ENCODE peak calls at places on chromosomes 1 and 21, in four cellular contexts. One of them, this sample, is unnamed.

GRCh38 chr1:97677702-97678101 is 243.1 kb downstream of the DPYD start:
- DNase-seq in CD8-positive, alpha-beta T cell: no peak
- DNase-seq in GM23338: no peak
- DNase-seq in body of pancreas: no peak
- DNase-seq in this sample: no peak

GRCh38 chr21:19340954-19341353 is 937.4 kb upstream of the TMPRSS15 start:
- DNase-seq in CD8-positive, alpha-beta T cell: no peak
- DNase-seq in GM23338: no peak
- DNase-seq in body of pancreas: no peak
- DNase-seq in this sample: no peak

GRCh38 chr1:109757936-109758786 is 5.6 kb downstream of the EPS8L3 start:
- DNase-seq in CD8-positive, alpha-beta T cell: no peak
- DNase-seq in GM23338: no peak
- DNase-seq in body of pancreas: no peak
- DNase-seq in this sample: no peak

GRCh38 chr1:92953491-92953890 is 7.8 kb downstream of the DIPK1A start:
- DNase-seq in CD8-positive, alpha-beta T cell: peak
- DNase-seq in GM23338: no peak
- DNase-seq in body of pancreas: no peak
- DNase-seq in this sample: no peak

GRCh38 chr1:19400189-19400588 is 85.2 kb downstream of the CAPZB start:
- DNase-seq in CD8-positive, alpha-beta T cell: no peak
- DNase-seq in GM23338: no peak
- DNase-seq in body of pancreas: no peak
- DNase-seq in this sample: peak

GRCh38 chr1:183827801-183828200 is 22.9 kb downstream of the RGL1 start:
- DNase-seq in CD8-positive, alpha-beta T cell: no peak
- DNase-seq in GM23338: no peak
- DNase-seq in body of pancreas: no peak
- DNase-seq in this sample: no peak

GRCh38 chr1:109793486-109794318 is 30.0 kb upstream of the EPS8L3 start:
- DNase-seq in CD8-positive, alpha-beta T cell: peak
- DNase-seq in GM23338: peak
- DNase-seq in body of pancreas: peak
- DNase-seq in this sample: no peak

GRCh38 chr1:84724128-84724860 is 34.0 kb upstream of the SSX2IP start:
- DNase-seq in CD8-positive, alpha-beta T cell: peak
- DNase-seq in GM23338: peak
- DNase-seq in body of pancreas: peak
- DNase-seq in this sample: no peak

GRCh38 chr1:9603307-9603706 is 14.6 kb downstream of the TMEM201 start:
- DNase-seq in CD8-positive, alpha-beta T cell: no peak
- DNase-seq in GM23338: no peak
- DNase-seq in body of pancreas: no peak
- DNase-seq in this sample: no peak

GRCh38 chr1:26022404-26022779 is 817 bp downstream of the EXTL1 start:
- DNase-seq in CD8-positive, alpha-beta T cell: no peak
- DNase-seq in GM23338: no peak
- DNase-seq in body of pancreas: no peak
- DNase-seq in this sample: no peak

GRCh38 chr1:33050221-33051076 is 13.8 kb upstream of the AK2 start:
- DNase-seq in CD8-positive, alpha-beta T cell: no peak
- DNase-seq in GM23338: peak
- DNase-seq in body of pancreas: no peak
- DNase-seq in this sample: no peak

GRCh38 chr1:32538887-32539583 is at the start of gene ZBTB8A:
- DNase-seq in CD8-positive, alpha-beta T cell: no peak
- DNase-seq in GM23338: peak
- DNase-seq in body of pancreas: peak
- DNase-seq in this sample: peak

GRCh38 chr1:30414086-30414850 is 309.1 kb downstream of the MATN1 start:
- DNase-seq in CD8-positive, alpha-beta T cell: no peak
- DNase-seq in GM23338: no peak
- DNase-seq in body of pancreas: no peak
- DNase-seq in this sample: no peak

GRCh38 chr21:40173833-40174232 is 306.6 kb downstream of the PCP4 start:
- DNase-seq in CD8-positive, alpha-beta T cell: no peak
- DNase-seq in GM23338: peak
- DNase-seq in body of pancreas: no peak
- DNase-seq in this sample: no peak

GRCh38 chr1:186094170-186094569 is 280.9 kb downstream of the TPR start:
- DNase-seq in CD8-positive, alpha-beta T cell: no peak
- DNase-seq in GM23338: no peak
- DNase-seq in body of pancreas: no peak
- DNase-seq in this sample: no peak

GRCh38 chr1:71465093-71465492 is 384.3 kb upstream of the ZRANB2 start:
- DNase-seq in CD8-positive, alpha-beta T cell: no peak
- DNase-seq in GM23338: no peak
- DNase-seq in body of pancreas: no peak
- DNase-seq in this sample: no peak

GRCh38 chr1:69743146-69743545 is 175.4 kb downstream of the LRRC7 start:
- DNase-seq in CD8-positive, alpha-beta T cell: no peak
- DNase-seq in GM23338: no peak
- DNase-seq in body of pancreas: no peak
- DNase-seq in this sample: no peak

GRCh38 chr1:236165238-236165981 is 23.1 kb downstream of the GPR137B start:
- DNase-seq in CD8-positive, alpha-beta T cell: no peak
- DNase-seq in GM23338: no peak
- DNase-seq in body of pancreas: no peak
- DNase-seq in this sample: no peak

GRCh38 chr1:185487943-185488342 is 170.9 kb upstream of the IVNS1ABP start:
- DNase-seq in CD8-positive, alpha-beta T cell: no peak
- DNase-seq in GM23338: no peak
- DNase-seq in body of pancreas: no peak
- DNase-seq in this sample: no peak

GRCh38 chr1:43435146-43436145 is 18.3 kb downstream of the HYI start:
- DNase-seq in CD8-positive, alpha-beta T cell: no peak
- DNase-seq in GM23338: peak
- DNase-seq in body of pancreas: no peak
- DNase-seq in this sample: no peak

GRCh38 chr1:93238425-93238824 is 57.9 kb downstream of the CCDC18 start:
- DNase-seq in CD8-positive, alpha-beta T cell: no peak
- DNase-seq in GM23338: no peak
- DNase-seq in body of pancreas: no peak
- DNase-seq in this sample: no peak

GRCh38 chr1:243507001-243507671 is 251.3 kb downstream of the SDCCAG8 start:
- DNase-seq in CD8-positive, alpha-beta T cell: no peak
- DNase-seq in GM23338: no peak
- DNase-seq in body of pancreas: no peak
- DNase-seq in this sample: no peak

GRCh38 chr1:37732111-37732780 is 32.7 kb downstream of the EPHA10 start:
- DNase-seq in CD8-positive, alpha-beta T cell: no peak
- DNase-seq in GM23338: no peak
- DNase-seq in body of pancreas: peak
- DNase-seq in this sample: no peak

GRCh38 chr1:9429369-9429766 is 109.9 kb upstream of the SLC25A33 start:
- DNase-seq in CD8-positive, alpha-beta T cell: no peak
- DNase-seq in GM23338: no peak
- DNase-seq in body of pancreas: no peak
- DNase-seq in this sample: no peak

GRCh38 chr21:35697321-35697808 is 363.0 kb downstream of the SETD4 start:
- DNase-seq in CD8-positive, alpha-beta T cell: peak
- DNase-seq in GM23338: no peak
- DNase-seq in body of pancreas: peak
- DNase-seq in this sample: peak

GRCh38 chr1:204756349-204756748 is 70.8 kb upstream of the LRRN2 start:
- DNase-seq in CD8-positive, alpha-beta T cell: no peak
- DNase-seq in GM23338: no peak
- DNase-seq in body of pancreas: no peak
- DNase-seq in this sample: no peak

GRCh38 chr1:118396824-118397530 is 211.9 kb upstream of the SPAG17 start:
- DNase-seq in CD8-positive, alpha-beta T cell: no peak
- DNase-seq in GM23338: no peak
- DNase-seq in body of pancreas: peak
- DNase-seq in this sample: no peak

GRCh38 chr1:228059536-228060457 is 22.7 kb upstream of the ARF1 start:
- DNase-seq in CD8-positive, alpha-beta T cell: peak
- DNase-seq in GM23338: peak
- DNase-seq in body of pancreas: peak
- DNase-seq in this sample: peak

GRCh38 chr21:26124421-26124833 is 46.1 kb downstream of the APP start:
- DNase-seq in CD8-positive, alpha-beta T cell: no peak
- DNase-seq in GM23338: no peak
- DNase-seq in body of pancreas: no peak
- DNase-seq in this sample: no peak

GRCh38 chr21:26127073-26127814 is 43.3 kb downstream of the APP start:
- DNase-seq in CD8-positive, alpha-beta T cell: no peak
- DNase-seq in GM23338: no peak
- DNase-seq in body of pancreas: no peak
- DNase-seq in this sample: no peak

GRCh38 chr21:26124896-26125295 is 45.7 kb downstream of the APP start:
- DNase-seq in CD8-positive, alpha-beta T cell: no peak
- DNase-seq in GM23338: no peak
- DNase-seq in body of pancreas: peak
- DNase-seq in this sample: no peak

GRCh38 chr21:26125433-26126167 is 45.0 kb downstream of the APP start:
- DNase-seq in CD8-positive, alpha-beta T cell: no peak
- DNase-seq in GM23338: no peak
- DNase-seq in body of pancreas: no peak
- DNase-seq in this sample: no peak

DNA sequence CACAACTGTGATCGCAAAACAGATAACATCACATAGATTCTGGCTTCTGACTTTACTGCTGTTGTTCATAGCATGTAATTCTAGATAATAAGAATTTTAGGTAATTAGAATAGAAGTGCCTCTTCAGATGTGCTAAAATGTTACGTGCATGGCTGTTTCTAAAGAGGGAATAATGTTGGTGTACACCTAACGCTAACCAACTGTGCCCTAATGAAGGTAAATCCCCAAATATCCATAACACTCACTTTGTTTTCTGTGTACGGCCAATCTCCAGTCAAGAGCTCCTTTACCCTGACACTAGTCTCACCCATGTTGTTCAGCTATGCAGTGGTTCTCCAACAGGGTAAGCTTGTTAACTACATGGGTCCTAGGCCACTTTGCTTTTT is 44.4 kb downstream of the APP start:
- DNase-seq in CD8-positive, alpha-beta T cell: no peak
- DNase-seq in GM23338: no peak
- DNase-seq in body of pancreas: no peak
- DNase-seq in this sample: no peak
- H3K4me3 ChIP-seq in CD8-positive, alpha-beta T cell: no peak
- H3K4me3 ChIP-seq in GM23338: peak
- H3K4me3 ChIP-seq in body of pancreas: no peak
- H3K4me3 ChIP-seq in this sample: no peak

GRCh38 chr1:181129771-181130606 is 41.5 kb downstream of the IER5 start:
- DNase-seq in CD8-positive, alpha-beta T cell: no peak
- DNase-seq in GM23338: no peak
- DNase-seq in body of pancreas: no peak
- DNase-seq in this sample: no peak

GRCh38 chr1:181126289-181126688 is 37.8 kb downstream of the IER5 start:
- DNase-seq in CD8-positive, alpha-beta T cell: no peak
- DNase-seq in GM23338: no peak
- DNase-seq in body of pancreas: no peak
- DNase-seq in this sample: no peak

GRCh38 chr1:181128592-181129497 is 40.3 kb downstream of the IER5 start:
- DNase-seq in CD8-positive, alpha-beta T cell: no peak
- DNase-seq in GM23338: peak
- DNase-seq in body of pancreas: no peak
- DNase-seq in this sample: no peak

GRCh38 chr1:181126871-181127587 is 38.5 kb downstream of the IER5 start:
- DNase-seq in CD8-positive, alpha-beta T cell: no peak
- DNase-seq in GM23338: no peak
- DNase-seq in body of pancreas: peak
- DNase-seq in this sample: no peak

DNA sequence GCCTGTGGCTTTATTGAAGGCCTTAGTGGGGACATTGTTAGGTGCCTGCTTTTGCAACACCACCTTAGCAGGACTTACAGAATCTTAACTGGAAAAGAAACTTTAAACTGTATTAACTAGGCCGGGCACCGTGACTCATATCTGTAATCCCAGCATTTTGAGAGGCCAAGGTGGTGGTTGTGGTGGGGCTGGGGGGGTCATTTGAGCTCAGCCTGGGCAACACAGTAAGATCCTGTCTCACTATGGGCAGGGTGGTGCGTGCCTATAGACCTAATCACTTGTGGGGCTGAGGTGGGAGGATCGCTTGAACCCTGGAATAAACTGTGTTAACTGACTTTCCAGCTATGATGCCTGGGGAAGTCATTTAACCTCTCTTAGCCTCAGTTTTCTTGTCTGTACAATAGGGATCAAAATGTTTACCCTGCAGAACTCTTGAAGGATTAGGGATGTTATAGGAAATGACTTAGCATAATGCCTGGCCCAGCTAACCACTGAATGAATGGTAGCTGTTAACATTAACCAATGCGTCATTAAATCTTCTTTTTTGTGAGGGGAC is 39.5 kb downstream of the IER5 start:
- DNase-seq in CD8-positive, alpha-beta T cell: no peak
- DNase-seq in GM23338: no peak
- DNase-seq in body of pancreas: no peak
- DNase-seq in this sample: no peak
- H3K4me3 ChIP-seq in CD8-positive, alpha-beta T cell: no peak
- H3K4me3 ChIP-seq in GM23338: no peak
- H3K4me3 ChIP-seq in body of pancreas: no peak
- H3K4me3 ChIP-seq in this sample: no peak

GRCh38 chr1:47585141-47585902 is 147.5 kb downstream of the FOXD2 start:
- DNase-seq in CD8-positive, alpha-beta T cell: peak
- DNase-seq in GM23338: no peak
- DNase-seq in body of pancreas: no peak
- DNase-seq in this sample: no peak
- H3K4me3 ChIP-seq in CD8-positive, alpha-beta T cell: no peak
- H3K4me3 ChIP-seq in GM23338: no peak
- H3K4me3 ChIP-seq in body of pancreas: no peak
- H3K4me3 ChIP-seq in this sample: no peak

DNA sequence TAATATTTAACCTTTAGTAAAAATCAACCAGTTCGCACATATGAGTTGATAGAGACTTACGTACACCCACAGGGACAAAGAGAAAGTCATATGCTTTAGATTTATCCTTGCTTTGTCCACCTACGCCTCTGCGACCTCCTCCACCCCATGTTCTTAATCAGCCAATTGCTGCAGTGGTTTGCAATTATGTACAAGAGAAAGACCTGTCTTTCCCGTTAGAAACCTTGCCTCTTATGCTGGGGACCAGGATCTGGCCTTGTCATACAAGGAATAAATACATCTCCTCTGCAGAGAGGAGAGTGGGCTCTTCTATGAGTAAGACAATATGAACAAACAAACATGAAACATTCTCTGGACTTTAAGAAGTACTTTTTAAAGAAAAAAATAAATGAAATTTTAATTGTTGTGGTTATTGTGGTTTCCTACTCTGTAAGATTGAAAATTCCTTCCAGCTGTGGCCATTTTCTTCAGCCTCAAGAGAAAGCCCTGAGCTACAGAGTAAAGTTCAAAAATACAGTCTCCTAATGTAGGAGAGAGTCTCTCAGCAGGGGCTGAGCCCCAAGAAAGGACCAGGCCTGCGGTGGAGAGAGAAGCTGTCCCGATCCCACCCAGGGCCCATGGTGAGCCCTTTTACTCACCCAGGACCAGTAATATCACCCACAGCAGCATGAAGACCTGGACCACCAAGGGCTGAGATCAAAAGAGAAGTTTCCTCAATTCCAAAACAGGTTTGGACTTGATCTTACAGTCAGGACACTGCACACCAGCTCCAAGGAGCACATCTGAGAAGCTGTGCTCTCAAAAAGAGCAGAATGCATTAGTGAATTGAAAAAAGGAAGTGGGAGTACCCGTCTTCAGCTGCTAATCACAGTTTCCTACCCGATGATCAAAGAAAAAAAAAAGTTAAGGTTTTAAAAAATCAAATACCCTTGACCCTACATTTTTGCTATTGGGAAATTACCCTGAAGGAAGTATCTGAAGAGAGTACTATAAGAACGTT is at the start of gene FCRL5:
- DNase-seq in CD8-positive, alpha-beta T cell: no peak
- DNase-seq in GM23338: no peak
- DNase-seq in body of pancreas: no peak
- DNase-seq in this sample: no peak
- H3K4me3 ChIP-seq in CD8-positive, alpha-beta T cell: no peak
- H3K4me3 ChIP-seq in GM23338: no peak
- H3K4me3 ChIP-seq in body of pancreas: no peak
- H3K4me3 ChIP-seq in this sample: no peak

This sample was measured in thyroid gland.